ENCODE peak calls at places on chromosomes 5 and 9, in four cellular contexts. J is heart right ventricle, N is colonic mucosa, I is mesenchymal stem cell. F is an unnamed sample. For H3K36me3, the result is how much of the 10 kb centered on the place peaks cover.

GRCh38 chr9:112076814-112077213 is 98.3 kb downstream of the SUSD1 start:
- DNase-seq in I (no peak), N (peak), J (no peak), F (no peak)

GRCh38 chr9:33946779-33947535 is 101.7 kb downstream of the UBAP2 start:
- DNase-seq in J (no peak), N (no peak), I (peak), F (peak)

GRCh38 chr9:86282979-86283535 is 719 bp upstream of the ISCA1 start:
- DNase-seq in N (no peak), J (no peak), I (peak), F (peak)

GRCh38 chr5:56366986-56367385 is 133.9 kb upstream of the ANKRD55 start:
- DNase-seq in N (no peak), J (no peak), I (no peak), F (no peak)

GRCh38 chr5:36744678-36745659 is 131.6 kb upstream of the NIPBL start:
- DNase-seq in J (peak), N (peak), I (peak), F (peak)

GRCh38 chr5:56409331-56410190 is 176.4 kb upstream of the ANKRD55 start:
- DNase-seq in J (peak), N (no peak), I (peak), F (peak)

GRCh38 chr5:171681667-171682066 is 104.0 kb upstream of the SMIM23 start:
- DNase-seq in N (no peak), I (no peak), J (no peak), F (peak)

GRCh38 chr5:78886650-78887230 is 98.4 kb downstream of the ARSB start:
- DNase-seq in J (no peak), N (no peak), I (peak), F (peak)

GRCh38 chr5:112109331-112109993 is 309.6 kb downstream of the EPB41L4A start:
- DNase-seq in J (no peak), N (peak), I (peak), F (peak)

GRCh38 chr9:77809552-77809951 is 161.4 kb upstream of the GNA14 start:
- DNase-seq in I (no peak), N (no peak), J (no peak), F (peak)
- H3K36me3 ChIP-seq in I (under half), N (under half), J (under half), F (under half)

GRCh38 chr5:154817815-154818214 is 32.6 kb downstream of the FAXDC2 start:
- DNase-seq in N (no peak), I (no peak), J (no peak), F (no peak)
- H3K36me3 ChIP-seq in N (under half), I (half or more), J (under half), F (under half)

DNA sequence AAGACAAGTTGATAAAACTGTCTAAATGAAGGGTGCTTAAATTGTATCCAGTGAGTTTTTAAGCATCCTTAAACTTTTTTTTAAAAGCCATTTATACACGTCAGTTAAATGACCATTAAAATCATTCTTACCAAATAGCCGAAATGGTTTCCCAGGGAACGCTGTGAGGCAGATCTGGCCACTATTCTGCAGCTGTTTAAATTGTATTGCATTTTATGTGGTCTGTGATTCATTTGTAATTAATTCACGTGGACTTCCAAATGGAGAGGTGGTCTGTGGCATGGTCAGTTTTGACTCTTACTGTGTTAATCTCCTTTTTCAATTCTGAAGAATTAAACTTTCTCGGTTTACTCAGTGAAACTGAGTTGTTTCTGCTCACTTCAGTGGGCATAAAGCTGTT is 113.7 kb upstream of the OTULINL start:
- DNase-seq in N (no peak), I (no peak), J (no peak), F (no peak)
- H3K36me3 ChIP-seq in N (under half), I (under half), J (under half), F (under half)

GRCh38 chr5:69113851-69114250 is 20.0 kb downstream of the SLC30A5 start:
- DNase-seq in I (no peak), J (no peak), N (no peak), F (no peak)
- H3K36me3 ChIP-seq in I (under half), J (under half), N (under half), F (under half)

DNA sequence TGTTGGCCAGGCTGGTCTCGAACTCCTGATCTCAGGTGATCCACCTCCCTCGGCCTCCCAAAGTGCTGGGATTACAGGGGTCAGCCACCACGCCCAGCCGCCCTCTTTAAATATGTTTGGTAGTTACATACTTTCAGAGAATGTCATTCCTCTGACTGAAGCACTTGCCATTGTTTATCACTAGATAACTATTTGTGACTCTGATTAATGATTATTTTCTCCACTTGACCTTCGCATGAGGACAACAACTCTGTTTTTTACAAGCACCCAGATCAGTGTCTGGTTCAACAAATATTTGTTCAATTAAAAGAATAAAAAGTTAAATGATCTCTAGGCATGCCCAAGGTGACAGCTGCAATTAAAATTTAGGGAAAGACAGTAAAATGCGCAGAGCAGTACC is 56.2 kb downstream of the CLINT1 start:
- DNase-seq in I (no peak), N (no peak), J (no peak), F (no peak)
- H3K36me3 ChIP-seq in I (under half), N (under half), J (under half), F (under half)